ENCODE peak calls at places on chromosomes 13 and 19, in ten cellular contexts. X is SJSA1, I is astrocyte, M is thoracic aorta, P is breast epithelium, G is GM23248, F is Peyer's patch, K is transverse colon, D is mesenchymal stem cell, R is upper lobe of right lung. Q is an unnamed sample.

GRCh38 chr19:52296400-52296772 is 583 bp upstream of the ZNF480 start:
- DNase-seq in X (no peak), I (no peak), M (no peak), P (no peak), G (peak), F (no peak), K (no peak), D (no peak), R (no peak), Q (no peak)

GRCh38 chr13:96730676-96731075 is 263.6 kb downstream of the OXGR1 start:
- DNase-seq in X (no peak), I (no peak), M (no peak), P (no peak), G (no peak), F (no peak), K (no peak), D (peak), R (no peak), Q (no peak)

GRCh38 chr13:97492257-97492656 is 58.3 kb downstream of the RAP2A start:
- DNase-seq in X (no peak), I (no peak), M (no peak), P (no peak), G (no peak), F (no peak), K (no peak), D (no peak), R (no peak), Q (no peak)

GRCh38 chr13:63044617-63045016 is 1629.0 kb upstream of the PCDH20 start:
- DNase-seq in X (no peak), I (peak), M (no peak), P (no peak), G (no peak), F (no peak), K (no peak), D (no peak), R (no peak), Q (no peak)

GRCh38 chr13:40639226-40639681 is 27.2 kb downstream of the FOXO1 start:
- DNase-seq in X (peak), I (no peak), M (no peak), P (no peak), G (peak), F (no peak), K (no peak), D (peak), R (no peak), Q (no peak)

GRCh38 chr19:21402303-21402985 is 5.5 kb downstream of the ZNF493 start:
- DNase-seq in X (no peak), I (no peak), M (no peak), P (no peak), G (no peak), F (no peak), K (no peak), D (no peak), R (no peak), Q (no peak)

GRCh38 chr13:112836940-112837339 is 132.1 kb upstream of the MCF2L start:
- DNase-seq in X (no peak), I (no peak), M (no peak), P (no peak), G (no peak), F (no peak), K (no peak), D (no peak), R (no peak), Q (no peak)

GRCh38 chr13:29507356-29507755 is 88.1 kb downstream of the SLC7A1 start:
- DNase-seq in X (no peak), I (no peak), M (no peak), P (no peak), G (peak), F (peak), K (no peak), D (no peak), R (peak), Q (no peak)

GRCh38 chr13:99464441-99464949 is 36.8 kb upstream of the TM9SF2 start:
- DNase-seq in X (peak), I (no peak), M (no peak), P (no peak), G (peak), F (no peak), K (no peak), D (peak), R (no peak), Q (no peak)

GRCh38 chr19:45967246-45967645 is 6.4 kb downstream of the NOVA2 start:
- DNase-seq in X (no peak), I (no peak), M (no peak), P (no peak), G (no peak), F (no peak), K (no peak), D (no peak), R (no peak), Q (no peak)

GRCh38 chr19:29375429-29376093 is 150.2 kb upstream of the VSTM2B start:
- DNase-seq in X (no peak), I (no peak), M (no peak), P (peak), G (no peak), F (no peak), K (no peak), D (no peak), R (no peak), Q (no peak)

GRCh38 chr13:21925720-21926119 is 254.8 kb downstream of the FGF9 start:
- DNase-seq in X (no peak), I (no peak), M (no peak), P (no peak), G (no peak), F (no peak), K (no peak), D (no peak), R (no peak), Q (no peak)

GRCh38 chr19:33431986-33432385 is 58.5 kb downstream of the CEBPG start:
- DNase-seq in X (no peak), I (no peak), M (no peak), P (no peak), G (no peak), F (no peak), K (no peak), D (no peak), R (no peak), Q (no peak)

GRCh38 chr13:114026128-114026880 is 52.4 kb upstream of the C13orf46 start:
- DNase-seq in X (no peak), I (no peak), M (no peak), P (no peak), G (no peak), F (no peak), K (no peak), D (no peak), R (no peak), Q (no peak)

GRCh38 chr13:39326471-39326870 is 276.5 kb downstream of the LHFPL6 start:
- DNase-seq in X (no peak), I (no peak), M (no peak), P (no peak), G (no peak), F (no peak), K (no peak), D (peak), R (no peak), Q (no peak)

GRCh38 chr13:45337395-45337794 is 3.6 kb downstream of the TPT1 start:
- DNase-seq in X (no peak), I (no peak), M (no peak), P (no peak), G (no peak), F (no peak), K (no peak), D (no peak), R (no peak), Q (no peak)

GRCh38 chr13:45339867-45340266 is 1.1 kb downstream of the TPT1 start:
- DNase-seq in X (no peak), I (no peak), M (no peak), P (no peak), G (peak), F (peak), K (no peak), D (no peak), R (no peak), Q (no peak)

GRCh38 chr13:45339399-45339798 is 1.6 kb downstream of the TPT1 start:
- DNase-seq in X (no peak), I (no peak), M (no peak), P (no peak), G (no peak), F (no peak), K (no peak), D (no peak), R (no peak), Q (no peak)

GRCh38 chr13:45336025-45336800 is 4.8 kb downstream of the TPT1 start:
- DNase-seq in X (no peak), I (no peak), M (no peak), P (no peak), G (no peak), F (no peak), K (no peak), D (no peak), R (no peak), Q (no peak)

GRCh38 chr13:45337803-45338202 is 3.2 kb downstream of the TPT1 start:
- DNase-seq in X (no peak), I (no peak), M (no peak), P (no peak), G (no peak), F (no peak), K (no peak), D (no peak), R (no peak), Q (no peak)
- H3K4me3 ChIP-seq in X (no peak), I (peak), M (no peak), P (peak), G (peak), F (no peak), K (no peak), D (peak), R (peak), Q (peak)

DNA sequence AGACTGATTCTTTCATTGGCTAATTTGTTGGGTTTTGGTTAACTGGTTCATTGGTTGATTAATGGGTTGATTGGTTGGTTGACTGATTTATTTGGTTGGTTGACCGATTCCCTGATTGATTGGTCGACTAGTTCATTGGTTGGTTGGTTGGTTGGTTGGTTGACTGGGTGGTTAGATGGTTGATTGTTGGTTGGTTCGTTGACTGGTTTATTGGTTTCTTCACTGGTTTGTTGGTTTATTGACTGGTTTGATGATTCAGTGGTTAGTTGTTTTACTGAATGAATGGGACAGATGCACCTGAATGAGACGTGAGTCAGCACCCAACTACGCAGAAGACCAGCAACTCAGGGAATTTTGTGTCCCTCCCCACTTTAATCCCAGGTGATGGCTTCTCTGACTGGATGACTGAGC is 2.7 kb upstream of the NUP62 start:
- DNase-seq in X (no peak), I (no peak), M (no peak), P (no peak), G (no peak), F (no peak), K (no peak), D (no peak), R (no peak), Q (no peak)
- H3K27ac ChIP-seq in X (no peak), I (no peak), M (no peak), P (no peak), G (no peak), F (no peak), K (no peak), D (no peak), R (no peak), Q (no peak)

DNA sequence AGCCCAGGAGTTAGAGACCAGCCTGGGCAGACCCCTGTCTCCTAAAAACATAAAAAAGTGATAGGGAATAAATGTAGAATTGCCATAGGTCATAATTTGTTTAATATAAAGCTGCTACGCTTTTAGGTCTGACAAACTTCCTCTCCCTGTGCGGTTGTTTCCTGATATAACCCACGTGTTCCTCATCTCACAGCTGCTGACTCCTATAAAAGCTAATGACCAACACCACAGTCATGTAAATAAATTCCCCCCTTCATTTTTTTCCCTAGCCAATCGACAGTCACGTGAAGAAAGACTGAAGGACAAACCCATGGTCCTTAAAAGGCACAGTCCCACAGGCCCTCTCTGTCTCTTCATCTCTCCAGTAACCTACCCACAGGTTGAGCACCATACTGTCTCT is 27.5 kb downstream of the ZNF266 start:
- DNase-seq in X (no peak), I (no peak), M (no peak), P (no peak), G (no peak), F (no peak), K (no peak), D (no peak), R (no peak), Q (no peak)
- H3K4me3 ChIP-seq in X (no peak), I (no peak), M (no peak), P (peak), G (peak), F (no peak), K (no peak), D (peak), R (no peak), Q (peak)

GRCh38 chr13:32585625-32586021 is 629 bp upstream of the PDS5B start:
- DNase-seq in X (no peak), I (peak), M (no peak), P (no peak), G (no peak), F (peak), K (no peak), D (no peak), R (no peak), Q (no peak)
- H3K27ac ChIP-seq in X (peak), I (peak), M (peak), P (peak), G (peak), F (peak), K (peak), D (peak), R (peak), Q (peak)

GRCh38 chr19:10104130-10104513 is 1.6 kb upstream of the ANGPTL6 start:
- DNase-seq in X (no peak), I (no peak), M (no peak), P (no peak), G (no peak), F (no peak), K (no peak), D (no peak), R (no peak), Q (no peak)

GRCh38 chr19:10095948-10096614 is 6.4 kb downstream of the ANGPTL6 start:
- DNase-seq in X (peak), I (peak), M (no peak), P (peak), G (peak), F (peak), K (peak), D (peak), R (peak), Q (peak)

GRCh38 chr19:10102787-10103236 is 334 bp upstream of the ANGPTL6 start:
- DNase-seq in X (no peak), I (no peak), M (no peak), P (no peak), G (no peak), F (peak), K (no peak), D (no peak), R (no peak), Q (no peak)

GRCh38 chr19:10096615-10096963 is 5.9 kb downstream of the ANGPTL6 start:
- DNase-seq in X (no peak), I (no peak), M (no peak), P (no peak), G (peak), F (peak), K (peak), D (no peak), R (no peak), Q (peak)

GRCh38 chr19:10100163-10100785 is 2.2 kb downstream of the ANGPTL6 start:
- DNase-seq in X (no peak), I (no peak), M (no peak), P (no peak), G (no peak), F (no peak), K (no peak), D (no peak), R (no peak), Q (no peak)
- H3K4me3 ChIP-seq in X (no peak), I (no peak), M (no peak), P (no peak), G (no peak), F (no peak), K (no peak), D (no peak), R (no peak), Q (no peak)

GRCh38 chr19:1360818-1361461 is 22.8 kb upstream of the NDUFS7 start:
- DNase-seq in X (peak), I (peak), M (no peak), P (peak), G (peak), F (no peak), K (peak), D (no peak), R (peak), Q (no peak)

GRCh38 chr19:1361601-1362384 is 21.9 kb upstream of the NDUFS7 start:
- DNase-seq in X (peak), I (peak), M (no peak), P (no peak), G (peak), F (no peak), K (no peak), D (peak), R (no peak), Q (no peak)

GRCh38 chr19:1357695-1358094 is 26.0 kb upstream of the NDUFS7 start:
- DNase-seq in X (no peak), I (no peak), M (no peak), P (no peak), G (no peak), F (no peak), K (no peak), D (no peak), R (no peak), Q (no peak)

GRCh38 chr19:1362385-1363257 is 21.1 kb upstream of the NDUFS7 start:
- DNase-seq in X (no peak), I (no peak), M (no peak), P (no peak), G (no peak), F (no peak), K (no peak), D (no peak), R (no peak), Q (no peak)

DNA sequence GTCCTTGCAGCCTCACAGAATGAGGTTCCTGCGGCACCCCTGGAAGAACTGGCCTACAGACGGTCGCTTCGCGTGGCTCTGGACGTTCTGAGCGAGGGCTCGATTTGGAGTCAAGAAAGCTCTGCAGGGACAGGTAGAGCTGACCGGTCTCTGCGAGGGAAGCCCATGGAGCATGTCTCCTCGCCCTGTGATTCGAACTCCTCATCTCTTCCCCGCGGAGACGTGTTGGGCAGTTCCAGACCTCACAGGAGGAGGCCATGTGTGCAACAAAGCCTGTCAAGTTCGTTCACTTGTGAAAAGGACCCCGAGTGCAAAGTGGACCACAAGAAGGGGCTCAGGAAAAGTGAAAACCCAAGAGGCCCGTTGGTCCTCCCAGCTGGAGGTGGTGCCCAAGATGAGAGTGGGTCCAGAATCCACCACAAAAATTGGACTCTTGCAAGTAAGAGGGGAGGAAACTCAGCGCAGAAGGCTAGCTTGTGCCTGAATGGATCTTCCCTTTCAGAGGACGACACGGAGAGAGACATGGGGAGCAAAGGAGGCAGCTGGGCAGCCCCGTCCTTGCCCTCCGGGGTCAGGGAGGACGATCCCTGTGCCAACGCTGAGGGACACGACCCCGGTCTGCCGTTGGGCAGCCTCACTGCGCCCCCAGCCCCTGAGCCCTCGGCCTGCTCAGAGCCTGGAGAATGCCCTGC is 23.4 kb upstream of the NDUFS7 start:
- DNase-seq in X (no peak), I (no peak), M (no peak), P (no peak), G (no peak), F (no peak), K (no peak), D (no peak), R (no peak), Q (no peak)
- H3K27ac ChIP-seq in X (peak), I (peak), M (peak), P (peak), G (peak), F (peak), K (peak), D (peak), R (peak), Q (peak)

DNA sequence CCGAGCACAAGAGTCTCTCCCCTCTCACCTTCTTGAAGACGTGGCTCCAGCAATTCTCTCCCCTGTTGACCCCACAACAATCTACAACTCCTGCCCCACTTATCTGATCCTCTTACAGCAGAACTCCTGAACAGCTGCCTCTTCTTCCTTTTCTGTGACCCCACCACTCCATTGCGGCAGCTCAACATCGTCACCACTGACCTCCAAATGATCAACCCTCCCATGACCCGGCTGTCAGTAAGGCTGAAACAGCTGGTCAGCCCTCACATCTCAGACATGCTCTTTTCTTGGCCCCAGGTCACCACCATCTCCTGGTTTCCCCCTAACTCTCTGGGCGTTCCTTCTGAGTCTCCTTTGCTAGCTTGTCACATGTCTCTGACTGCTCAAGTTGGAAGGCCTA is 1.8 kb downstream of the EXOSC5 start:
- DNase-seq in X (no peak), I (no peak), M (no peak), P (no peak), G (no peak), F (no peak), K (no peak), D (no peak), R (no peak), Q (no peak)
- H3K4me3 ChIP-seq in X (no peak), I (no peak), M (no peak), P (no peak), G (no peak), F (no peak), K (no peak), D (no peak), R (no peak), Q (no peak)

GRCh38 chr13:73958657-73959397 is 175.4 kb downstream of the KLF12 start:
- DNase-seq in X (no peak), I (no peak), M (no peak), P (no peak), G (no peak), F (no peak), K (no peak), D (no peak), R (no peak), Q (no peak)
- H3K27ac ChIP-seq in X (no peak), I (no peak), M (no peak), P (no peak), G (no peak), F (no peak), K (no peak), D (no peak), R (no peak), Q (no peak)

DNA sequence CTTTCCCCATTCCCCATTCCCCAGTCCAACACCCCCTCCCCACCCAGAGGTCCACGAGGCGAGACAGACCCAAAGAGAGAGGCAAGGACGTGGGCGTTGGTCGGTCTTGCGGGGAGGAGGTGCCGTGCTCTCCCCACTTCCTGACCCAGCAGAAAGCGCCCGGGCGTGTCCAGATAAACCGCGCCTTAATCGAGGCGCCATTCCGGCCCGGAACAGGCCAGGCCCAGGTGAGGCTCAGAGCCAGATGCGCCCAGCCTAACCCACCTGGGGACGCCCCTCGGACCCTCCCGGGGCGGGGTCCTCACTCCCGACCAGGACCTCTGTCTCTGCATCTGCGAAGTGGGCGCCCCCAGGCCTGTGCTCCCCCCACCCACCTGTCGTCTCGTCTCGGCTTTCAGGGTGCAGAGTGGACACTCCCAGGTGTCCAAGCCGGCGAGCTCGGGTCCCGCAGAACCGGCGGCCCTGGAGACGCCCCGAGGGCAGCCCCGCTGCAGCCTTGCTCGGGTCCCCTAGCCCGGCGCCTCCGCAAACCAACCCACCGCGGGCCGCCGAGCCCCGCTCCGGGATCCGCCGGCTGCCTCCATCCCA is 5.1 kb upstream of the ONECUT3 start:
- DNase-seq in X (no peak), I (no peak), M (no peak), P (no peak), G (no peak), F (peak), K (peak), D (no peak), R (no peak), Q (no peak)
- H3K4me3 ChIP-seq in X (no peak), I (no peak), M (no peak), P (peak), G (no peak), F (no peak), K (no peak), D (no peak), R (no peak), Q (peak)

Q was measured in coronary artery.